ENCODE peak calls at places on chromosomes 4 and X, in nine cellular contexts. P, B, R, X, Y, E, D, L and F are unnamed samples.

GRCh38 chrX:13996650-13997049 is 33.0 kb downstream of the GEMIN8 start:
- DNase-seq in P (peak), B (no peak), R (no peak), X (no peak), Y (no peak), E (no peak), D (no peak), L (no peak), F (no peak)

GRCh38 chrX:97402333-97402732 is 518.6 kb downstream of the RPA4 start:
- DNase-seq in P (no peak), B (no peak), R (no peak), X (no peak), Y (no peak), E (no peak), D (no peak), L (no peak), F (no peak)

GRCh38 chr4:155179216-155179615 is 29.2 kb upstream of the NPY2R start:
- DNase-seq in P (peak), B (no peak), R (peak), X (no peak), Y (peak), E (no peak), D (no peak), L (peak), F (no peak)

GRCh38 chr4:7328162-7328912 is 106.4 kb downstream of the PSAPL1 start:
- DNase-seq in P (no peak), B (no peak), R (no peak), X (peak), Y (no peak), E (no peak), D (no peak), L (no peak), F (no peak)

GRCh38 chrX:134237363-134237702 is 351 bp downstream of the CCDC160 start:
- DNase-seq in P (no peak), B (no peak), R (no peak), X (no peak), Y (no peak), E (no peak), D (no peak), L (no peak), F (no peak)

GRCh38 chr4:33494150-33494549 is 2750.2 kb downstream of the ARAP2 start:
- DNase-seq in P (peak), B (no peak), R (peak), X (no peak), Y (peak), E (no peak), D (no peak), L (peak), F (no peak)

GRCh38 chr4:54063737-54064316 is 578 bp downstream of the CHIC2 start:
- DNase-seq in P (no peak), B (peak), R (no peak), X (peak), Y (no peak), E (peak), D (no peak), L (no peak), F (peak)

GRCh38 chrX:103073442-103073841 is 9.5 kb upstream of the BEX1 start:
- DNase-seq in P (no peak), B (no peak), R (no peak), X (no peak), Y (no peak), E (no peak), D (no peak), L (no peak), F (no peak)

GRCh38 chr4:65825121-65825520 is 154.8 kb upstream of the EPHA5 start:
- DNase-seq in P (peak), B (no peak), R (peak), X (no peak), Y (peak), E (no peak), D (no peak), L (peak), F (no peak)

GRCh38 chr4:92270908-92271307 is 32.9 kb upstream of the GRID2 start:
- DNase-seq in P (no peak), B (no peak), R (no peak), X (no peak), Y (no peak), E (no peak), D (no peak), L (no peak), F (no peak)

GRCh38 chr4:21801661-21802355 is 146.8 kb downstream of the KCNIP4 start:
- DNase-seq in P (no peak), B (no peak), R (peak), X (no peak), Y (no peak), E (no peak), D (no peak), L (no peak), F (no peak)

GRCh38 chrX:6678313-6678712 is 143.4 kb upstream of the VCX3A start:
- DNase-seq in P (no peak), B (no peak), R (no peak), X (no peak), Y (no peak), E (no peak), D (no peak), L (no peak), F (no peak)

GRCh38 chr4:169033660-169034059 is 23.6 kb upstream of the CBR4 start:
- DNase-seq in P (no peak), B (no peak), R (no peak), X (no peak), Y (peak), E (no peak), D (no peak), L (no peak), F (no peak)

GRCh38 chrX:103376118-103376978 is at the start of gene BEX3:
- DNase-seq in P (peak), B (no peak), R (peak), X (peak), Y (no peak), E (peak), D (no peak), L (no peak), F (no peak)

GRCh38 chrX:153657161-153657560 is 10.2 kb downstream of the DUSP9 start:
- DNase-seq in P (no peak), B (no peak), R (no peak), X (no peak), Y (no peak), E (no peak), D (no peak), L (no peak), F (no peak)

GRCh38 chr4:168612435-168613139 is 115.7 kb downstream of the PALLD start:
- DNase-seq in P (peak), B (no peak), R (peak), X (no peak), Y (peak), E (no peak), D (no peak), L (peak), F (no peak)

GRCh38 chr4:151692821-151693504 is 67.8 kb downstream of the GATB start:
- DNase-seq in P (no peak), B (no peak), R (peak), X (no peak), Y (no peak), E (no peak), D (no peak), L (no peak), F (no peak)

GRCh38 chr4:128153795-128154194 is 92.7 kb downstream of the LARP1B start:
- DNase-seq in P (no peak), B (no peak), R (no peak), X (no peak), Y (no peak), E (no peak), D (no peak), L (no peak), F (no peak)

GRCh38 chrX:106999002-106999975 is 723 bp downstream of the MORC4 start:
- DNase-seq in P (peak), B (peak), R (peak), X (peak), Y (peak), E (peak), D (peak), L (no peak), F (no peak)

DNA sequence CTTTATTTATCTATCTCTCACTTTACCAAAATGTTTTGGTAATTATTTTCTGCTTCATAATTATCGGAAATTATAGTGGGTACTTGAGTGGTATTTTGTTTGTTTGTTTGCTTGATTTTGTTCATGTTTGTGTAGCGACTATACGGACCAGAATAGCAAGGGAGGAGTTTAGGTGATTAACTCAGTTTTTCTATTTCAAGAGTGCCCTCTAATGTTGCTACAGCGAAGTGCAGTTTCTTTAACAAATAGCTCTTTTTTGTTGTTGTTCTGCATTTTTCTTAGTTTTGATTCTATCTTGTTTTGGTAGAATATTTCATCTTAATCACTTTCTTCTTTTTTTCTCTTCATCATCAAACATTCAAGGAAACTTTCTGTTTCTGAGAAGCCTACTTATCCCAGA is 40.8 kb upstream of the QRFPR start:
- DNase-seq in P (peak), B (no peak), R (no peak), X (no peak), Y (peak), E (no peak), D (no peak), L (no peak), F (no peak)
- H3K4me3 ChIP-seq in P (no peak), B (no peak), R (no peak), X (no peak), Y (no peak), E (no peak), D (no peak), L (no peak), F (no peak)

GRCh38 chr4:61308033-61308432 is 107.9 kb downstream of the ADGRL3 start:
- DNase-seq in P (no peak), B (no peak), R (no peak), X (no peak), Y (no peak), E (no peak), D (no peak), L (no peak), F (no peak)

GRCh38 chr4:61312526-61312925 is 112.4 kb downstream of the ADGRL3 start:
- DNase-seq in P (no peak), B (no peak), R (peak), X (no peak), Y (peak), E (no peak), D (no peak), L (no peak), F (no peak)

GRCh38 chr4:61309616-61310015 is 109.5 kb downstream of the ADGRL3 start:
- DNase-seq in P (no peak), B (no peak), R (peak), X (no peak), Y (no peak), E (no peak), D (no peak), L (no peak), F (no peak)
- H3K4me3 ChIP-seq in P (no peak), B (no peak), R (no peak), X (no peak), Y (no peak), E (no peak), D (no peak), L (no peak), F (no peak)

GRCh38 chr4:75745721-75746199 is 21.4 kb downstream of the USO1 start:
- DNase-seq in P (no peak), B (no peak), R (no peak), X (no peak), Y (no peak), E (no peak), D (no peak), L (no peak), F (no peak)
- H3K4me3 ChIP-seq in P (no peak), B (no peak), R (no peak), X (no peak), Y (no peak), E (no peak), D (no peak), L (no peak), F (no peak)

GRCh38 chr4:165873298-165874071 is 448 bp downstream of the TLL1 start:
- DNase-seq in P (peak), B (no peak), R (peak), X (peak), Y (peak), E (peak), D (no peak), L (no peak), F (no peak)

GRCh38 chr4:165872443-165873297 is at the start of gene TLL1:
- DNase-seq in P (peak), B (no peak), R (peak), X (no peak), Y (peak), E (no peak), D (no peak), L (no peak), F (no peak)

GRCh38 chr4:165875446-165875845 is 2.4 kb downstream of the TLL1 start:
- DNase-seq in P (no peak), B (no peak), R (no peak), X (no peak), Y (no peak), E (no peak), D (no peak), L (no peak), F (no peak)

GRCh38 chr4:165874072-165874798 is 1.2 kb downstream of the TLL1 start:
- DNase-seq in P (no peak), B (no peak), R (no peak), X (no peak), Y (peak), E (no peak), D (no peak), L (no peak), F (no peak)

DNA sequence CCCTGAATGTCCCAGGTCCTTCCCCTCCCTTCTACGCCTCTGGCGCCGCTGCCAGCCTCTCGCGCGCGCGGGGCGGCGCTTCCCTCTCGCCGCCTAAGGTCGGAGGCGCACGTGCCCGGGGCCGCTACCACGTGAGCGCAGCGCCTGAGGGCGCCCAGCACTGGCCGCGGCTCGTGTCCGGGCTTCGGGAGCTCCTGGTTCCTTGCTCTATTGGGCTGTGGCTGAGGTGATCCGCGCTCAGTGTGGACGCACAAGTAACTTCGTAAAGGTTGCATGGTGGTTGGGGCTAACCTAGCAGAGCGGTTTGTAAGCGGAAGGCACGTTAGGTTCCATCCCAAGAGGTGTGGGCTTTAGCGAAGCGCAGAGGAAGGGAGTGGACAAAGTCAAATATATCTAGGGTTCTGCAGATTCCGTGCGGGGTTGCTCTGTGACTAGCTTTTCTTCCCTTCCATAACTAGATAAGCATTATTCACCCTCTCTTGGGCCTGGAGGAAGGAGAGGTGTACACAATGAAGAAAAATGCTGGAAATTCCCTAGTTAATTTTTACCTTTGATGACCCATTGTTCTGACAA is 1.8 kb downstream of the TLL1 start:
- DNase-seq in P (peak), B (no peak), R (no peak), X (peak), Y (peak), E (peak), D (no peak), L (no peak), F (no peak)
- H3K4me3 ChIP-seq in P (peak), B (no peak), R (peak), X (peak), Y (peak), E (no peak), D (no peak), L (peak), F (peak)